ENCODE peak calls at places on chromosomes 7 and 10, in four cellular contexts. W is GM12878, S is A549, E is HepG2. F is an unnamed sample.

GRCh38 chr10:46106410-46107255 is 60.6 kb upstream of the MSMB start:
- DNase-seq in E (peak; percentile 73), W (no peak), S (peak; percentile 61), F (peak; percentile 86)

GRCh38 chr10:91317541-91317940 is 92.6 kb upstream of the HECTD2 start:
- DNase-seq in S (no peak), W (no peak), E (no peak), F (no peak)

GRCh38 chr10:71747808-71748523 is 25.4 kb downstream of the VSIR start:
- DNase-seq in S (no peak), E (no peak), W (peak; percentile 52), F (no peak)

GRCh38 chr10:110522365-110522988 is 24.8 kb downstream of the DUSP5 start:
- DNase-seq in S (no peak), W (no peak), E (peak; percentile 64), F (no peak)

GRCh38 chr10:80357804-80358125 is 1.2 kb downstream of the DYDC2 start:
- DNase-seq in W (no peak), E (no peak), S (no peak), F (no peak)

GRCh38 chr10:32298066-32298812 is 48.7 kb downstream of the EPC1 start:
- DNase-seq in S (peak; percentile 68), E (peak; percentile 21), W (no peak), F (no peak)

GRCh38 chr7:108403597-108404217 is 52.5 kb downstream of the NRCAM start:
- DNase-seq in W (no peak), S (no peak), E (no peak), F (peak; percentile 25)

GRCh38 chr10:119403927-119404326 is 138.6 kb downstream of the RGS10 start:
- DNase-seq in W (no peak), S (no peak), E (no peak), F (no peak)

GRCh38 chr10:76984559-76985443 is 652.8 kb downstream of the KCNMA1 start:
- DNase-seq in S (peak; percentile 52), W (no peak), E (peak; percentile 49), F (peak; percentile 57)

GRCh38 chr10:55266797-55267196 is 465.8 kb upstream of the PCDH15 start:
- DNase-seq in W (no peak), S (no peak), E (no peak), F (no peak)

GRCh38 chr7:22150221-22150620 is 204.5 kb upstream of the CDCA7L start:
- DNase-seq in E (no peak), S (no peak), W (no peak), F (no peak)

GRCh38 chr10:77833792-77834191 is 92.8 kb downstream of the DLG5 start:
- DNase-seq in S (no peak), W (no peak), E (no peak), F (no peak)

GRCh38 chr7:55939514-55940123 is 12.1 kb upstream of the MRPS17 start:
- DNase-seq in S (no peak), W (no peak), E (no peak), F (no peak)

GRCh38 chr10:80709879-80710278 is 172.2 kb downstream of the SH2D4B start:
- DNase-seq in E (no peak), W (no peak), S (no peak), F (no peak)

GRCh38 chr10:127337801-127338200 is 141.4 kb upstream of the INSYN2A start:
- DNase-seq in E (no peak), S (no peak), W (no peak), F (no peak)

GRCh38 chr7:151426486-151426905 is 13.4 kb downstream of the CRYGN start:
- DNase-seq in E (no peak), W (no peak), S (peak; percentile 77), F (no peak)

GRCh38 chr7:106610996-106611886 is 49.7 kb downstream of the CCDC71L start:
- DNase-seq in S (no peak), E (no peak), W (peak; percentile 42), F (no peak)

DNA sequence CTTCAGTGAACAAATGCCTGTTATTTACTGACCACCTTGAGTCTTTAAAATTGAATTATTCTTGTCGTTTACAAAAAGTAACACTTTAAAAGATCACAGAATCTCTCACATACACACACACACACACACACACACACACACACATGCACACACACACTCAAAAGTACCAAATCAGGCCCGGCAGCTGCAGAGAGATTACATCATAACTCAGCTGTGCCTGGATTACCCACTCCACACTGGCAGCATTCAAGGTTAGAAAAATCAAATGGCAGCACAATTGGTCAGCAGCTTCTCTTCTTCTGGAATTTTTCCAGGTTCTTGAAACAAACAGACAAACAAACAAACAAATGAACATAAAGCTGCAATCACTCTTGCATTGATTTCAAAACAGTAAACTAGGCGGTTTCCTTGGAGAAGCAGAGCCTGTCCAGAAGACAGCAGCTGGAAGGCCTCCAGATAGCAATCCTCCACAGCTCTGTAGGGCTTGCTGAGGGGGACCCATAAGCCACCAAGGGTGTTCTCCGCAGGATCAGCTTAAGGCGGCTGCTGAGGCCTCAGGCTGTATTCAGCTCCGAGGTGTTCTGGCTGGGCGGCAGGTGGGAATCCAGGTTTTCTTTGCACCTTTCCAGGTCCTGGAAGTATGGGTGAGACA is 24.5 kb upstream of the FAM133B start:
- DNase-seq in E (no peak), W (no peak), S (no peak), F (peak; percentile 45)
- TF ChIP-seq PBX3 in E (no peak), W (no peak), S (no peak), F (no peak)

GRCh38 chr7:43602271-43602670 is 19.4 kb downstream of the STK17A start:
- DNase-seq in E (no peak), W (no peak), S (no peak), F (no peak)
- H3K4me1 ChIP-seq in E (no peaks in the 10 kb centered on the region), W (peaks cover 4% of the 10 kb centered on the region), S (no peaks in the 10 kb centered on the region), F (no peaks in the 10 kb centered on the region)

GRCh38 chr10:59027975-59028640 is 148.3 kb upstream of the PHYHIPL start:
- DNase-seq in W (no peak), S (no peak), E (no peak), F (no peak)
- TF ChIP-seq PBX3 in W (no peak), S (no peak), E (no peak), F (no peak)

DNA sequence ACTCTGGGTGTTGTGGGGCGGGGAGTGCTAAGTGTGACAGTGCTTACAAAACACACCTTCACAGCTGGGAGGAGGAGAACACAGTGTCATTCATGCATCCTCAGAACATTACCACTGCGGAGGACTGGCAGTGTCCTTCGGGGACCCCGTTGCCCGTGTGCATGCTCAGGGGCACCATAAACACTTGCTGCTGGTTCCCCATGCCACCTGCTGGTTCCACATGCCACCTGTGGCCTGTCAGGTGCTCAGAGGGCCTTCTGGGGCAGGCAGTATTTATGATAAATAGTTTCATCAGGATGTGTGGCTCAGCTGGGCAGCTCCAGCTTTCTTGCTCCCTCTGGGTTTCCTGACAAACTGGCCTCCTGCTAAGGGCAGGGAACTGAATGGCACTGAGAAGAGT is 32.1 kb downstream of the CELF2 start:
- DNase-seq in S (no peak), W (no peak), E (no peak), F (no peak)
- H3K4me1 ChIP-seq in S (no peaks in the 10 kb centered on the region), W (no peaks in the 10 kb centered on the region), E (no peaks in the 10 kb centered on the region), F (no peaks in the 10 kb centered on the region)

DNA sequence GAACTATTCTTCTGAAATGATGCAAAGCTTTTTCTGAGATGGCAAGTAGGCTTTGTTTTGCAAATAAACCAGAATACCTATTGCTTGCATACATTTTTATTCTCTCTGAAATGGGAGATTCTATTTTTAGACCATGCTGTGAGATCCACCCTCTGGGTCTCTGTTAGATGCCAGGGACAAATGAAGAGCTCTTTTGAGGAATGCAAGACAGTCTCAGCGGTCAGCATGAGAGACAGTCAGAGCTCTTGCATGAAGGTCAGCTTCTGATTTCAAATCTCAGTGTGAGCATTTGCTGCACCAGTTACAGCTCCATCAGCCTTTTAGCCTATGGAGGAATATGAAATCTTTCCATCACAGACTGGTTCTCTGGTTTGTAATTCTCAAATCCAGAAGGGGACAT is 429.9 kb upstream of the KLF6 start:
- DNase-seq in S (no peak), E (no peak), W (no peak), F (no peak)
- TF ChIP-seq PBX3 in S (no peak), E (no peak), W (no peak), F (no peak)

GRCh38 chr10:74079028-74079913 is 71.4 kb downstream of the AP3M1 start:
- DNase-seq in S (no peak), W (no peak), E (no peak), F (no peak)

GRCh38 chr10:74076961-74077360 is 73.7 kb downstream of the AP3M1 start:
- DNase-seq in E (no peak), S (no peak), W (no peak), F (no peak)

GRCh38 chr10:74077416-74077815 is 73.2 kb downstream of the AP3M1 start:
- DNase-seq in S (no peak), W (no peak), E (no peak), F (no peak)

GRCh38 chr10:74079914-74080590 is 70.6 kb downstream of the AP3M1 start:
- DNase-seq in S (no peak), E (no peak), W (no peak), F (no peak)

GRCh38 chr10:74078037-74078436 is 72.6 kb downstream of the AP3M1 start:
- DNase-seq in S (no peak), E (no peak), W (peak; percentile 41), F (no peak)
- H3K4me1 ChIP-seq in S (peaks cover 84% of the 10 kb centered on the region), E (no peaks in the 10 kb centered on the region), W (peaks cover 29% of the 10 kb centered on the region), F (peaks cover 62% of the 10 kb centered on the region)

GRCh38 chr7:11216276-11216675 is 242.6 kb downstream of the PHF14 start:
- DNase-seq in S (no peak), W (no peak), E (no peak), F (no peak)

GRCh38 chr7:11217848-11218565 is 244.3 kb downstream of the PHF14 start:
- DNase-seq in E (no peak), W (no peak), S (no peak), F (no peak)

GRCh38 chr7:11224535-11224934 is 250.9 kb downstream of the PHF14 start:
- DNase-seq in W (no peak), E (no peak), S (no peak), F (no peak)

GRCh38 chr7:11221931-11222330 is 248.3 kb downstream of the PHF14 start:
- DNase-seq in W (no peak), E (no peak), S (no peak), F (no peak)
- TF ChIP-seq PBX3 in W (no peak), E (no peak), S (no peak), F (no peak)

F was measured in SK-N-SH.